ENCODE peak calls at places on chromosomes 3 and 15, in nine cellular contexts. One of them, this sample, is unnamed.

GRCh38 chr15:69537888-69538287 is 85.3 kb downstream of the RPLP1 start:
- DNase-seq in NT2/D1: no peak
- DNase-seq in IMR-90: no peak
- DNase-seq in A549: no peak
- DNase-seq in aorta: no peak
- DNase-seq in endothelial cell: no peak
- DNase-seq in HT-29: no peak
- DNase-seq in amniotic stem cell: no peak
- DNase-seq in AG08396: no peak
- DNase-seq in this sample: no peak

GRCh38 chr3:161420746-161421145 is 49.4 kb upstream of the SPTSSB start:
- DNase-seq in IMR-90: peak
- DNase-seq in NT2/D1: peak
- DNase-seq in A549: no peak
- DNase-seq in HT-29: peak
- DNase-seq in AG08396: peak
- DNase-seq in endothelial cell: peak
- DNase-seq in aorta: no peak
- DNase-seq in amniotic stem cell: peak
- DNase-seq in this sample: peak

GRCh38 chr15:35455201-35455600 is 90.8 kb downstream of the DPH6 start:
- DNase-seq in HT-29: no peak
- DNase-seq in A549: no peak
- DNase-seq in AG08396: peak
- DNase-seq in IMR-90: peak
- DNase-seq in amniotic stem cell: no peak
- DNase-seq in endothelial cell: no peak
- DNase-seq in NT2/D1: no peak
- DNase-seq in aorta: no peak
- DNase-seq in this sample: peak

GRCh38 chr3:114861666-114862065 is 285.4 kb downstream of the ZBTB20 start:
- DNase-seq in amniotic stem cell: no peak
- DNase-seq in endothelial cell: no peak
- DNase-seq in AG08396: no peak
- DNase-seq in NT2/D1: no peak
- DNase-seq in IMR-90: no peak
- DNase-seq in A549: no peak
- DNase-seq in aorta: no peak
- DNase-seq in HT-29: no peak
- DNase-seq in this sample: no peak

GRCh38 chr3:128429275-128429674 is 37.4 kb downstream of the DNAJB8 start:
- DNase-seq in IMR-90: no peak
- DNase-seq in A549: no peak
- DNase-seq in HT-29: no peak
- DNase-seq in amniotic stem cell: no peak
- DNase-seq in AG08396: no peak
- DNase-seq in endothelial cell: no peak
- DNase-seq in NT2/D1: no peak
- DNase-seq in aorta: no peak
- DNase-seq in this sample: no peak

GRCh38 chr3:45665101-45665572 is 24.1 kb upstream of the SACM1L start:
- DNase-seq in endothelial cell: peak
- DNase-seq in IMR-90: peak
- DNase-seq in HT-29: peak
- DNase-seq in AG08396: no peak
- DNase-seq in NT2/D1: peak
- DNase-seq in A549: peak
- DNase-seq in aorta: no peak
- DNase-seq in amniotic stem cell: no peak
- DNase-seq in this sample: peak

GRCh38 chr15:38879909-38880471 is 315.4 kb upstream of the RASGRP1 start:
- DNase-seq in AG08396: no peak
- DNase-seq in A549: no peak
- DNase-seq in endothelial cell: no peak
- DNase-seq in HT-29: no peak
- DNase-seq in aorta: no peak
- DNase-seq in NT2/D1: no peak
- DNase-seq in amniotic stem cell: no peak
- DNase-seq in IMR-90: peak
- DNase-seq in this sample: no peak

GRCh38 chr3:59774613-59775012 is 724.8 kb upstream of the CFAP20DC start:
- DNase-seq in amniotic stem cell: peak
- DNase-seq in NT2/D1: no peak
- DNase-seq in endothelial cell: no peak
- DNase-seq in A549: no peak
- DNase-seq in HT-29: no peak
- DNase-seq in aorta: no peak
- DNase-seq in AG08396: peak
- DNase-seq in IMR-90: peak
- DNase-seq in this sample: peak

GRCh38 chr3:84683493-84683892 is 275.3 kb upstream of the CADM2 start:
- DNase-seq in HT-29: no peak
- DNase-seq in IMR-90: no peak
- DNase-seq in AG08396: no peak
- DNase-seq in A549: no peak
- DNase-seq in amniotic stem cell: no peak
- DNase-seq in endothelial cell: no peak
- DNase-seq in NT2/D1: no peak
- DNase-seq in aorta: no peak
- DNase-seq in this sample: no peak

GRCh38 chr3:167382127-167382526 is 2.0 kb upstream of the ZBBX start:
- DNase-seq in NT2/D1: no peak
- DNase-seq in endothelial cell: no peak
- DNase-seq in aorta: no peak
- DNase-seq in AG08396: no peak
- DNase-seq in A549: no peak
- DNase-seq in HT-29: no peak
- DNase-seq in IMR-90: no peak
- DNase-seq in amniotic stem cell: no peak
- DNase-seq in this sample: no peak

GRCh38 chr15:34709866-34710265 is 44.9 kb downstream of the GJD2 start:
- DNase-seq in aorta: no peak
- DNase-seq in endothelial cell: no peak
- DNase-seq in AG08396: peak
- DNase-seq in IMR-90: peak
- DNase-seq in HT-29: no peak
- DNase-seq in NT2/D1: no peak
- DNase-seq in A549: peak
- DNase-seq in amniotic stem cell: no peak
- DNase-seq in this sample: peak

GRCh38 chr15:31373096-31373865 is 46.6 kb downstream of the KLF13 start:
- DNase-seq in IMR-90: no peak
- DNase-seq in amniotic stem cell: no peak
- DNase-seq in NT2/D1: no peak
- DNase-seq in endothelial cell: no peak
- DNase-seq in A549: no peak
- DNase-seq in aorta: no peak
- DNase-seq in AG08396: no peak
- DNase-seq in HT-29: no peak
- DNase-seq in this sample: no peak

GRCh38 chr15:39530446-39531342 is 50.2 kb upstream of the THBS1 start:
- DNase-seq in amniotic stem cell: no peak
- DNase-seq in AG08396: no peak
- DNase-seq in IMR-90: peak
- DNase-seq in endothelial cell: no peak
- DNase-seq in HT-29: no peak
- DNase-seq in A549: no peak
- DNase-seq in aorta: no peak
- DNase-seq in NT2/D1: peak
- DNase-seq in this sample: no peak

GRCh38 chr3:44125882-44126281 is 115.8 kb upstream of the TOPAZ1 start:
- DNase-seq in A549: no peak
- DNase-seq in aorta: no peak
- DNase-seq in endothelial cell: no peak
- DNase-seq in AG08396: peak
- DNase-seq in HT-29: no peak
- DNase-seq in amniotic stem cell: no peak
- DNase-seq in IMR-90: no peak
- DNase-seq in NT2/D1: no peak
- DNase-seq in this sample: no peak

GRCh38 chr3:188926741-188927650 is 244.8 kb upstream of the TPRG1 start:
- DNase-seq in endothelial cell: no peak
- DNase-seq in A549: no peak
- DNase-seq in NT2/D1: no peak
- DNase-seq in aorta: no peak
- DNase-seq in AG08396: no peak
- DNase-seq in HT-29: no peak
- DNase-seq in amniotic stem cell: no peak
- DNase-seq in IMR-90: peak
- DNase-seq in this sample: no peak

GRCh38 chr3:116038968-116039950 is 406.0 kb downstream of the LSAMP start:
- DNase-seq in IMR-90: no peak
- DNase-seq in aorta: no peak
- DNase-seq in amniotic stem cell: no peak
- DNase-seq in NT2/D1: no peak
- DNase-seq in A549: no peak
- DNase-seq in endothelial cell: no peak
- DNase-seq in HT-29: no peak
- DNase-seq in AG08396: no peak
- DNase-seq in this sample: peak

GRCh38 chr3:123660900-123661299 is 76.0 kb upstream of the HACD2 start:
- DNase-seq in AG08396: peak
- DNase-seq in IMR-90: peak
- DNase-seq in A549: no peak
- DNase-seq in endothelial cell: no peak
- DNase-seq in NT2/D1: no peak
- DNase-seq in amniotic stem cell: peak
- DNase-seq in aorta: peak
- DNase-seq in HT-29: no peak
- DNase-seq in this sample: peak

GRCh38 chr3:144049374-144049773 is 77.8 kb downstream of the DIPK2A start:
- DNase-seq in AG08396: no peak
- DNase-seq in HT-29: no peak
- DNase-seq in IMR-90: no peak
- DNase-seq in endothelial cell: no peak
- DNase-seq in amniotic stem cell: no peak
- DNase-seq in aorta: no peak
- DNase-seq in A549: no peak
- DNase-seq in NT2/D1: no peak
- DNase-seq in this sample: no peak

GRCh38 chr3:23728651-23729117 is 77.1 kb upstream of the UBE2E1 start:
- DNase-seq in aorta: no peak
- DNase-seq in amniotic stem cell: no peak
- DNase-seq in A549: no peak
- DNase-seq in IMR-90: peak
- DNase-seq in AG08396: peak
- DNase-seq in HT-29: no peak
- DNase-seq in NT2/D1: no peak
- DNase-seq in endothelial cell: no peak
- DNase-seq in this sample: peak

GRCh38 chr15:70699873-70700272 is 63.5 kb downstream of the UACA start:
- DNase-seq in IMR-90: no peak
- DNase-seq in aorta: no peak
- DNase-seq in AG08396: no peak
- DNase-seq in HT-29: no peak
- DNase-seq in endothelial cell: no peak
- DNase-seq in A549: no peak
- DNase-seq in amniotic stem cell: no peak
- DNase-seq in NT2/D1: no peak
- DNase-seq in this sample: no peak

GRCh38 chr3:32453346-32453745 is 49.3 kb downstream of the CMTM6 start:
- DNase-seq in NT2/D1: no peak
- DNase-seq in amniotic stem cell: peak
- DNase-seq in A549: no peak
- DNase-seq in IMR-90: peak
- DNase-seq in aorta: no peak
- DNase-seq in AG08396: peak
- DNase-seq in endothelial cell: no peak
- DNase-seq in HT-29: no peak
- DNase-seq in this sample: peak

GRCh38 chr3:182305881-182306665 is 487.2 kb upstream of the ATP11B start:
- DNase-seq in HT-29: no peak
- DNase-seq in AG08396: no peak
- DNase-seq in NT2/D1: no peak
- DNase-seq in endothelial cell: no peak
- DNase-seq in A549: no peak
- DNase-seq in amniotic stem cell: no peak
- DNase-seq in aorta: no peak
- DNase-seq in IMR-90: no peak
- DNase-seq in this sample: no peak

GRCh38 chr3:169400874-169401273 is 262.6 kb downstream of the MECOM start:
- DNase-seq in IMR-90: no peak
- DNase-seq in endothelial cell: no peak
- DNase-seq in HT-29: no peak
- DNase-seq in aorta: no peak
- DNase-seq in AG08396: no peak
- DNase-seq in NT2/D1: no peak
- DNase-seq in A549: no peak
- DNase-seq in amniotic stem cell: no peak
- DNase-seq in this sample: no peak

GRCh38 chr3:26652157-26652556 is 29.6 kb downstream of the LRRC3B start:
- DNase-seq in AG08396: no peak
- DNase-seq in endothelial cell: no peak
- DNase-seq in NT2/D1: no peak
- DNase-seq in A549: no peak
- DNase-seq in IMR-90: no peak
- DNase-seq in aorta: no peak
- DNase-seq in amniotic stem cell: no peak
- DNase-seq in HT-29: no peak
- DNase-seq in this sample: no peak

GRCh38 chr3:42078686-42079085 is 12.5 kb upstream of the TRAK1 start:
- DNase-seq in HT-29: no peak
- DNase-seq in amniotic stem cell: no peak
- DNase-seq in endothelial cell: no peak
- DNase-seq in AG08396: no peak
- DNase-seq in aorta: no peak
- DNase-seq in NT2/D1: peak
- DNase-seq in IMR-90: no peak
- DNase-seq in A549: no peak
- DNase-seq in this sample: no peak

GRCh38 chr15:40309344-40309862 is 1.7 kb upstream of the PLCB2 start:
- DNase-seq in endothelial cell: no peak
- DNase-seq in amniotic stem cell: no peak
- DNase-seq in A549: no peak
- DNase-seq in NT2/D1: no peak
- DNase-seq in IMR-90: no peak
- DNase-seq in aorta: peak
- DNase-seq in HT-29: no peak
- DNase-seq in AG08396: no peak
- DNase-seq in this sample: no peak

GRCh38 chr15:43133429-43134156 is at the start of gene TMEM62:
- DNase-seq in amniotic stem cell: peak
- DNase-seq in A549: peak
- DNase-seq in endothelial cell: peak
- DNase-seq in AG08396: peak
- DNase-seq in HT-29: peak
- DNase-seq in IMR-90: peak
- DNase-seq in aorta: peak
- DNase-seq in NT2/D1: no peak
- DNase-seq in this sample: peak

GRCh38 chr3:124772081-124772831 is 42.0 kb downstream of the UMPS start:
- DNase-seq in amniotic stem cell: no peak
- DNase-seq in AG08396: no peak
- DNase-seq in endothelial cell: no peak
- DNase-seq in aorta: peak
- DNase-seq in HT-29: no peak
- DNase-seq in IMR-90: peak
- DNase-seq in A549: no peak
- DNase-seq in NT2/D1: no peak
- DNase-seq in this sample: peak

GRCh38 chr15:23073890-23074631 is 34.7 kb upstream of the TUBGCP5 start:
- DNase-seq in amniotic stem cell: no peak
- DNase-seq in IMR-90: no peak
- DNase-seq in endothelial cell: no peak
- DNase-seq in aorta: no peak
- DNase-seq in A549: no peak
- DNase-seq in AG08396: no peak
- DNase-seq in NT2/D1: no peak
- DNase-seq in HT-29: peak
- DNase-seq in this sample: no peak

GRCh38 chr3:195251336-195252065 is 19.5 kb downstream of the XXYLT1 start:
- DNase-seq in AG08396: no peak
- DNase-seq in NT2/D1: no peak
- DNase-seq in HT-29: no peak
- DNase-seq in endothelial cell: no peak
- DNase-seq in aorta: no peak
- DNase-seq in amniotic stem cell: no peak
- DNase-seq in IMR-90: no peak
- DNase-seq in A549: no peak
- DNase-seq in this sample: no peak

GRCh38 chr3:43894176-43895049 is 203.7 kb downstream of the ABHD5 start:
- DNase-seq in A549: peak
- DNase-seq in AG08396: peak
- DNase-seq in IMR-90: peak
- DNase-seq in aorta: peak
- DNase-seq in HT-29: no peak
- DNase-seq in NT2/D1: no peak
- DNase-seq in endothelial cell: peak
- DNase-seq in amniotic stem cell: peak
- DNase-seq in this sample: peak